ENCODE peak calls at places on chromosomes 12 and 14, in seven cellular contexts. C is RWPE1, Q is SK-N-SH, I is activated B cell treated with CpG ODN at 0.5 μM for 24 hours, G is omental fat pad, X is fibroblast of mammary gland, W is fibroblast of lung. F is an unnamed sample.

GRCh38 chr12:129594098-129594497 is 309.7 kb downstream of the TMEM132D start:
- DNase-seq in C (no peak), Q (no peak), I (no peak), G (no peak), X (no peak), W (no peak), F (no peak)

GRCh38 chr12:70043490-70044138 is 199.6 kb upstream of the CNOT2 start:
- DNase-seq in C (no peak), Q (no peak), I (no peak), G (no peak), X (peak; percentile 10), W (no peak), F (no peak)

GRCh38 chr12:52720487-52720886 is 17.2 kb upstream of the KRT77 start:
- DNase-seq in C (no peak), Q (no peak), I (no peak), G (no peak), X (peak; percentile 6), W (no peak), F (no peak)

GRCh38 chr12:121279507-121279915 is 17.0 kb downstream of the CAMKK2 start:
- DNase-seq in C (no peak), Q (peak; percentile 62), I (no peak), G (no peak), X (peak; percentile 70), W (peak; percentile 59), F (no peak)

GRCh38 chr12:108772247-108772646 is 40.9 kb upstream of the CORO1C start:
- DNase-seq in C (no peak), Q (no peak), I (no peak), G (no peak), X (no peak), W (no peak), F (peak; percentile 52)

GRCh38 chr14:55386037-55386798 is 25.4 kb downstream of the ATG14 start:
- DNase-seq in C (no peak), Q (no peak), I (no peak), G (no peak), X (no peak), W (no peak), F (no peak)

GRCh38 chr12:104555650-104556049 is 98.9 kb downstream of the CHST11 start:
- DNase-seq in C (no peak), Q (no peak), I (no peak), G (no peak), X (no peak), W (no peak), F (no peak)

GRCh38 chr12:113057565-113058485 is 1.3 kb downstream of the DTX1 start:
- DNase-seq in C (no peak), Q (no peak), I (no peak), G (no peak), X (no peak), W (no peak), F (no peak)

GRCh38 chr12:118345355-118345754 is 27.4 kb downstream of the TAOK3 start:
- DNase-seq in C (no peak), Q (no peak), I (no peak), G (no peak), X (no peak), W (no peak), F (no peak)

GRCh38 chr14:74737753-74738325 is 24.9 kb downstream of the FCF1 start:
- DNase-seq in C (no peak), Q (no peak), I (no peak), G (no peak), X (peak; percentile 77), W (peak; percentile 34), F (no peak)

GRCh38 chr14:103500148-103500990 is 22.3 kb downstream of the CKB start:
- DNase-seq in C (peak; percentile 55), Q (peak; percentile 84), I (peak; percentile 60), G (peak; percentile 95), X (peak; percentile 84), W (peak; percentile 89), F (peak; percentile 94)

GRCh38 chr12:60394680-60395079 is 798.9 kb downstream of the SLC16A7 start:
- DNase-seq in C (peak; percentile 64), Q (no peak), I (no peak), G (no peak), X (peak; percentile 69), W (peak; percentile 73), F (no peak)

GRCh38 chr14:78933948-78934524 is 763.9 kb downstream of the NRXN3 start:
- DNase-seq in C (peak; percentile 38), Q (peak; percentile 43), I (no peak), G (no peak), X (peak; percentile 46), W (peak; percentile 50), F (no peak)

GRCh38 chr14:69525896-69526295 is 41.4 kb downstream of the PLEKHD1 start:
- DNase-seq in C (no peak), Q (no peak), I (no peak), G (no peak), X (no peak), W (no peak), F (no peak)

GRCh38 chr12:46400406-46400805 is 27.8 kb upstream of the SLC38A2 start:
- DNase-seq in C (no peak), Q (no peak), I (no peak), G (no peak), X (peak; percentile 90), W (peak; percentile 39), F (no peak)

GRCh38 chr12:53739285-53740129 is 12.3 kb upstream of the CALCOCO1 start:
- DNase-seq in C (no peak), Q (peak; percentile 48), I (no peak), G (no peak), X (peak; percentile 37), W (peak; percentile 18), F (peak; percentile 38)

GRCh38 chr12:110256780-110257431 is 24.1 kb upstream of the ATP2A2 start:
- DNase-seq in C (no peak), Q (no peak), I (no peak), G (no peak), X (no peak), W (no peak), F (no peak)

GRCh38 chr14:30949651-30950050 is 75.3 kb downstream of the COCH start:
- DNase-seq in C (no peak), Q (no peak), I (no peak), G (no peak), X (no peak), W (no peak), F (no peak)

GRCh38 chr14:51430079-51430478 is 190.0 kb downstream of the TMX1 start:
- DNase-seq in C (no peak), Q (no peak), I (no peak), G (no peak), X (no peak), W (no peak), F (no peak)

GRCh38 chr12:115709410-115710065 is 568.0 kb downstream of the MED13L start:
- DNase-seq in C (no peak), Q (no peak), I (no peak), G (peak; percentile 27), X (peak; percentile 62), W (peak; percentile 32), F (no peak)

GRCh38 chr14:34461334-34462131 is 507 bp downstream of the SPTSSA start:
- DNase-seq in C (peak; percentile 46), Q (no peak), I (no peak), G (peak; percentile 24), X (peak; percentile 53), W (peak; percentile 74), F (peak; percentile 61)

GRCh38 chr12:106282457-106283097 is 20.0 kb upstream of the TCP11L2 start:
- DNase-seq in C (peak; percentile 33), Q (peak; percentile 58), I (no peak), G (no peak), X (peak; percentile 84), W (peak; percentile 72), F (peak; percentile 47)

GRCh38 chr12:89117448-89118034 is 234.8 kb downstream of the DUSP6 start:
- DNase-seq in C (peak; percentile 62), Q (no peak), I (no peak), G (no peak), X (no peak), W (no peak), F (no peak)

GRCh38 chr12:111313833-111314259 is 55.0 kb downstream of the PHETA1 start:
- DNase-seq in C (peak; percentile 81), Q (peak; percentile 93), I (peak; percentile 65), G (peak; percentile 58), X (peak; percentile 65), W (peak; percentile 73), F (peak; percentile 91)
- TF ChIP-seq CTCF in C (peak; percentile 92), Q (peak; percentile 92), I (peak; percentile 57), G (peak; percentile 49), X (peak; percentile 89), W (peak; percentile 95), F (peak; percentile 98)

DNA sequence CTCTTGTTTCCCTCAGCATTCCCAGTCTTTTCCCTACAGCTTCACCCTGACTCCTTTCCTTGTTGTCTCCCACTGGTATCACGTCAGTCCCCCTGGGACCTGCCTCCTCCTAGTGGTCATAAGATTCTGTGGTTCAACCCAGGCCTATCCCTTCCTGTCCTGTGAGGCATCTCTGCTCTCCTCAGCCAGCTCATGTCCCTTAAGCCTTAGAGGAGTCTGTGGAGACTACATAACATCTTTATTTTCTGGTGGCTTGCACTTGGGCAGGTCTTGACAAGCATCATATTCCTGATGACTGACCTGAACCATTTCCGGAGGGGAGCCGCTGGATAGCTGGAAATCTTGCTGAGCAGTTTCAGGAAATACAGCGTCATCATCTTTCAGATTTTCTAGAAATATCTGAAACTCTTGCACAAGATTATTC is 698 bp downstream of the C12orf71 start:
- DNase-seq in C (peak; percentile 73), Q (no peak), I (no peak), G (no peak), X (peak; percentile 49), W (no peak), F (no peak)
- TF ChIP-seq CTCF in C (no peak), Q (no peak), I (no peak), G (no peak), X (no peak), W (no peak), F (no peak)

GRCh38 chr12:123519151-123520001 is 14.1 kb downstream of the RILPL1 start:
- DNase-seq in C (peak; percentile 94), Q (no peak), I (no peak), G (no peak), X (peak; percentile 35), W (no peak), F (no peak)
- TF ChIP-seq CTCF in C (no peak), Q (no peak), I (no peak), G (no peak), X (no peak), W (no peak), F (no peak)

GRCh38 chr12:59372971-59373370 is 222.9 kb upstream of the SLC16A7 start:
- DNase-seq in C (no peak), Q (no peak), I (no peak), G (no peak), X (peak; percentile 44), W (peak; percentile 40), F (peak; percentile 19)
- TF ChIP-seq CTCF in C (peak; percentile 10), Q (peak; percentile 40), I (no peak), G (no peak), X (peak; percentile 53), W (peak; percentile 62), F (no peak)

DNA sequence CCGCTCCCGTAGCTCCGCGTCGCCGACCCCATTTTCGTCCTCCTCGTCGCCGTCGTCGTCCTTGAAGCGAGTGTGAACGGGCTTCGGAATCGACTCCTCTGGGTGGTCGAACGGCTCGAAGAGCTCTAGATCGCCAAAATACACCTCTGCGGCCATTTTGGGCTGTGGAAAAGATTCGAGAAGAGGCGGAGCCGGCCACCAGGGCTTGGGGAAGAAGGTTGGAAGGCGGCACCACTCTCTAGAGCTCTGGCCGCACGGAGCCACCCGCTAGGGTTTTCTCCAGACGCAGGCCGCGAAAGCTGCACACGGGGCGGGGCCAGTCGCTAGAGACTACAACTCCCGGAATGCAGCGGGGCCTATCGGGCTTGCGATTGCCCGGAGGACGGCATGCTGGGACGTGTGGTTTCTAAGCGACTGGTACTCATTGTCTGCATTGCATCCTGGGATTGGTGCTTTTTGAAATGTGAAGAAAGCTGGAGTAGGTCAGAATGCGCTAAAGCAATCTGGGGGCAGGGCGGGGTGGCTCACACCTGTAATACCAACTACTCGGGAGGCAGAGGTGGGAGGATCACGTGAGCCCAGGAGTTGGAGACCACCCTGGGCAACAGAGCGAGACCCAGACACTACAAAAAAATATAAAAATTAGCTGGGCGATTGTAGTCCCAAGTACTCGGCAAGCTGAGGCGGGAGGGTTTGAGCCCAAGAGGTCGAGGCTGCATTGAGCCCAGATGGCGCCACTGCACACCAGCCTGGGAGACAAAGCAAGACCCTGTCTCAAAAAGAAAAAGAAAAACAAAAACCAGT is at the start of gene ZCCHC8:
- DNase-seq in C (peak; percentile 95), Q (peak; percentile 92), I (peak; percentile 89), G (peak; percentile 91), X (peak; percentile 98), W (peak; percentile 98), F (peak; percentile 96)
- TF ChIP-seq CTCF in C (no peak), Q (no peak), I (no peak), G (no peak), X (no peak), W (no peak), F (no peak)

F was measured in glutamatergic neuron.